ENCODE peak calls at places on chromosomes 4 and X, in nine cellular contexts. One of them, this sample, is unnamed. For H3K4me1, the result is how much of the 10 kb centered on the place peaks cover.

GRCh38 chrX:2697741-2698294 is 6.7 kb downstream of the CD99 start:
- DNase-seq in lower lobe of right lung: no peak
- DNase-seq in tibial artery: no peak
- DNase-seq in A673: no peak
- DNase-seq in ascending aorta: no peak
- DNase-seq in transverse colon: no peak
- DNase-seq in astrocyte: peak
- DNase-seq in ovary: no peak
- DNase-seq in fibroblast of lung: peak
- DNase-seq in this sample: no peak

GRCh38 chr4:106987314-106987713 is 48.8 kb downstream of the DKK2 start:
- DNase-seq in lower lobe of right lung: no peak
- DNase-seq in transverse colon: no peak
- DNase-seq in tibial artery: no peak
- DNase-seq in ovary: no peak
- DNase-seq in A673: peak
- DNase-seq in ascending aorta: no peak
- DNase-seq in astrocyte: no peak
- DNase-seq in fibroblast of lung: no peak
- DNase-seq in this sample: no peak

GRCh38 chr4:118814901-118815300 is 21.0 kb downstream of the SEC24D start:
- DNase-seq in A673: no peak
- DNase-seq in transverse colon: no peak
- DNase-seq in lower lobe of right lung: no peak
- DNase-seq in astrocyte: no peak
- DNase-seq in tibial artery: no peak
- DNase-seq in fibroblast of lung: no peak
- DNase-seq in ovary: no peak
- DNase-seq in ascending aorta: no peak
- DNase-seq in this sample: no peak

GRCh38 chr4:99074816-99075215 is 13.8 kb downstream of the ADH5 start:
- DNase-seq in tibial artery: no peak
- DNase-seq in A673: no peak
- DNase-seq in astrocyte: no peak
- DNase-seq in lower lobe of right lung: peak
- DNase-seq in fibroblast of lung: no peak
- DNase-seq in transverse colon: no peak
- DNase-seq in ascending aorta: no peak
- DNase-seq in ovary: no peak
- DNase-seq in this sample: no peak

GRCh38 chrX:130704053-130705038 is 198.7 kb downstream of the ENOX2 start:
- DNase-seq in A673: no peak
- DNase-seq in ascending aorta: no peak
- DNase-seq in astrocyte: peak
- DNase-seq in transverse colon: no peak
- DNase-seq in ovary: no peak
- DNase-seq in tibial artery: no peak
- DNase-seq in lower lobe of right lung: no peak
- DNase-seq in fibroblast of lung: peak
- DNase-seq in this sample: no peak

GRCh38 chrX:63258144-63258543 is 93.0 kb downstream of the SPIN4 start:
- DNase-seq in ascending aorta: no peak
- DNase-seq in transverse colon: no peak
- DNase-seq in tibial artery: no peak
- DNase-seq in ovary: no peak
- DNase-seq in fibroblast of lung: peak
- DNase-seq in lower lobe of right lung: no peak
- DNase-seq in astrocyte: peak
- DNase-seq in A673: no peak
- DNase-seq in this sample: no peak

GRCh38 chrX:112678831-112679230 is 907 bp downstream of the LHFPL1 start:
- DNase-seq in transverse colon: no peak
- DNase-seq in astrocyte: no peak
- DNase-seq in tibial artery: no peak
- DNase-seq in A673: no peak
- DNase-seq in lower lobe of right lung: no peak
- DNase-seq in ovary: no peak
- DNase-seq in fibroblast of lung: no peak
- DNase-seq in ascending aorta: no peak
- DNase-seq in this sample: no peak

GRCh38 chrX:154020500-154021115 is 906 bp upstream of the IRAK1 start:
- DNase-seq in A673: no peak
- DNase-seq in ovary: no peak
- DNase-seq in astrocyte: no peak
- DNase-seq in lower lobe of right lung: no peak
- DNase-seq in transverse colon: no peak
- DNase-seq in ascending aorta: no peak
- DNase-seq in fibroblast of lung: no peak
- DNase-seq in tibial artery: no peak
- DNase-seq in this sample: no peak

GRCh38 chrX:47936224-47936939 is 67.4 kb downstream of the ZNF182 start:
- DNase-seq in lower lobe of right lung: no peak
- DNase-seq in tibial artery: no peak
- DNase-seq in transverse colon: no peak
- DNase-seq in ovary: no peak
- DNase-seq in astrocyte: no peak
- DNase-seq in ascending aorta: no peak
- DNase-seq in A673: no peak
- DNase-seq in fibroblast of lung: peak
- DNase-seq in this sample: no peak

GRCh38 chr4:13476915-13477314 is 7.2 kb downstream of the RAB28 start:
- DNase-seq in ascending aorta: no peak
- DNase-seq in lower lobe of right lung: no peak
- DNase-seq in fibroblast of lung: peak
- DNase-seq in astrocyte: peak
- DNase-seq in A673: no peak
- DNase-seq in tibial artery: no peak
- DNase-seq in ovary: no peak
- DNase-seq in transverse colon: no peak
- DNase-seq in this sample: no peak

GRCh38 chrX:38500886-38501285 is 60.5 kb upstream of the TSPAN7 start:
- DNase-seq in fibroblast of lung: no peak
- DNase-seq in lower lobe of right lung: no peak
- DNase-seq in A673: no peak
- DNase-seq in astrocyte: no peak
- DNase-seq in tibial artery: no peak
- DNase-seq in ascending aorta: no peak
- DNase-seq in ovary: no peak
- DNase-seq in transverse colon: no peak
- DNase-seq in this sample: no peak

GRCh38 chr4:8831221-8832129 is 40.2 kb downstream of the HMX1 start:
- DNase-seq in transverse colon: peak
- DNase-seq in astrocyte: no peak
- DNase-seq in tibial artery: peak
- DNase-seq in ovary: peak
- DNase-seq in A673: no peak
- DNase-seq in fibroblast of lung: no peak
- DNase-seq in ascending aorta: peak
- DNase-seq in lower lobe of right lung: peak
- DNase-seq in this sample: no peak

GRCh38 chr4:119221412-119221811 is 8.9 kb downstream of the USP53 start:
- DNase-seq in lower lobe of right lung: no peak
- DNase-seq in astrocyte: no peak
- DNase-seq in transverse colon: no peak
- DNase-seq in ovary: no peak
- DNase-seq in A673: no peak
- DNase-seq in ascending aorta: no peak
- DNase-seq in tibial artery: no peak
- DNase-seq in fibroblast of lung: no peak
- DNase-seq in this sample: no peak

GRCh38 chrX:27995611-27996010 is 14.4 kb upstream of the DCAF8L1 start:
- DNase-seq in A673: no peak
- DNase-seq in ascending aorta: no peak
- DNase-seq in ovary: no peak
- DNase-seq in lower lobe of right lung: no peak
- DNase-seq in fibroblast of lung: no peak
- DNase-seq in astrocyte: no peak
- DNase-seq in transverse colon: no peak
- DNase-seq in tibial artery: no peak
- DNase-seq in this sample: no peak

GRCh38 chrX:15310117-15310516 is 5.3 kb downstream of the ASB11 start:
- DNase-seq in lower lobe of right lung: no peak
- DNase-seq in ascending aorta: peak
- DNase-seq in ovary: peak
- DNase-seq in tibial artery: no peak
- DNase-seq in astrocyte: peak
- DNase-seq in A673: peak
- DNase-seq in transverse colon: no peak
- DNase-seq in fibroblast of lung: peak
- DNase-seq in this sample: no peak

GRCh38 chr4:72280252-72280651 is 248.5 kb downstream of the NPFFR2 start:
- DNase-seq in astrocyte: no peak
- DNase-seq in tibial artery: no peak
- DNase-seq in ascending aorta: no peak
- DNase-seq in fibroblast of lung: no peak
- DNase-seq in A673: no peak
- DNase-seq in transverse colon: no peak
- DNase-seq in ovary: no peak
- DNase-seq in lower lobe of right lung: no peak
- DNase-seq in this sample: no peak

GRCh38 chr4:56908206-56909082 is 744 bp downstream of the REST start:
- DNase-seq in ascending aorta: peak
- DNase-seq in tibial artery: peak
- DNase-seq in A673: peak
- DNase-seq in transverse colon: peak
- DNase-seq in astrocyte: peak
- DNase-seq in fibroblast of lung: peak
- DNase-seq in lower lobe of right lung: peak
- DNase-seq in ovary: peak
- DNase-seq in this sample: no peak
- H3K4me1 ChIP-seq in ascending aorta: under half
- H3K4me1 ChIP-seq in tibial artery: under half
- H3K4me1 ChIP-seq in A673: under half
- H3K4me1 ChIP-seq in transverse colon: under half
- H3K4me1 ChIP-seq in astrocyte: under half
- H3K4me1 ChIP-seq in fibroblast of lung: under half
- H3K4me1 ChIP-seq in lower lobe of right lung: under half
- H3K4me1 ChIP-seq in ovary: under half
- H3K4me1 ChIP-seq in this sample: under half

GRCh38 chr4:86358176-86358701 is 1.6 kb downstream of the MAPK10 start:
- DNase-seq in astrocyte: no peak
- DNase-seq in lower lobe of right lung: no peak
- DNase-seq in tibial artery: no peak
- DNase-seq in fibroblast of lung: peak
- DNase-seq in ascending aorta: no peak
- DNase-seq in A673: no peak
- DNase-seq in ovary: peak
- DNase-seq in transverse colon: no peak
- DNase-seq in this sample: no peak
- H3K27ac ChIP-seq in astrocyte: no peak
- H3K27ac ChIP-seq in lower lobe of right lung: no peak
- H3K27ac ChIP-seq in tibial artery: no peak
- H3K27ac ChIP-seq in fibroblast of lung: no peak
- H3K27ac ChIP-seq in ascending aorta: no peak
- H3K27ac ChIP-seq in A673: no peak
- H3K27ac ChIP-seq in ovary: no peak
- H3K27ac ChIP-seq in transverse colon: no peak
- H3K27ac ChIP-seq in this sample: no peak

DNA sequence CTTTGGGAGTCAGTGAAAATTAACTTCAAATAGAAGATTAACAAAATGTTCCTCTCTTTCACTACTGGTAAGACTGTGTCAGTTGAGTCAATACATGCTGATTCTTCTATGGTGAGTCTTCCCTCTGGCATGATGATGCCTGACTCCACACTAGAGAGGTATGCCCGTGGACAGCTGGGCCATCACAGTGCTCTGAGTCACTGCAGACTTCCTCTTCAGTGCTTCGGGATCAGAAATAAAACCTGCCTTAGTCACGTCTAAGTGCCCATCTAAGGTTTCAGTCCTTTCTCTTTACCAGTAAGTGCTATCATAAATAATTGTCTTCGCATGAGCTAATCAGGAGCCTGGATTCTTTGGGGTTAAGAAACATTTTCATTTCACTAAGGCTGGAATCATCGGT is 1.6 kb upstream of the ASB5 start:
- DNase-seq in ascending aorta: no peak
- DNase-seq in astrocyte: peak
- DNase-seq in transverse colon: no peak
- DNase-seq in ovary: no peak
- DNase-seq in tibial artery: no peak
- DNase-seq in A673: peak
- DNase-seq in lower lobe of right lung: no peak
- DNase-seq in fibroblast of lung: peak
- DNase-seq in this sample: no peak
- H3K4me3 ChIP-seq in ascending aorta: no peak
- H3K4me3 ChIP-seq in astrocyte: peak
- H3K4me3 ChIP-seq in transverse colon: no peak
- H3K4me3 ChIP-seq in ovary: no peak
- H3K4me3 ChIP-seq in tibial artery: no peak
- H3K4me3 ChIP-seq in A673: no peak
- H3K4me3 ChIP-seq in lower lobe of right lung: no peak
- H3K4me3 ChIP-seq in fibroblast of lung: peak
- H3K4me3 ChIP-seq in this sample: no peak

GRCh38 chr4:88859191-88859812 is 161.7 kb upstream of the NAP1L5 start:
- DNase-seq in ovary: no peak
- DNase-seq in lower lobe of right lung: no peak
- DNase-seq in ascending aorta: no peak
- DNase-seq in astrocyte: no peak
- DNase-seq in fibroblast of lung: no peak
- DNase-seq in transverse colon: no peak
- DNase-seq in A673: no peak
- DNase-seq in tibial artery: no peak
- DNase-seq in this sample: no peak

GRCh38 chr4:88857588-88857987 is 160.0 kb upstream of the NAP1L5 start:
- DNase-seq in tibial artery: no peak
- DNase-seq in ovary: no peak
- DNase-seq in transverse colon: no peak
- DNase-seq in A673: no peak
- DNase-seq in fibroblast of lung: peak
- DNase-seq in ascending aorta: no peak
- DNase-seq in astrocyte: peak
- DNase-seq in lower lobe of right lung: no peak
- DNase-seq in this sample: no peak

GRCh38 chr4:88854481-88854880 is 156.9 kb upstream of the NAP1L5 start:
- DNase-seq in fibroblast of lung: no peak
- DNase-seq in ascending aorta: no peak
- DNase-seq in lower lobe of right lung: no peak
- DNase-seq in astrocyte: no peak
- DNase-seq in transverse colon: no peak
- DNase-seq in tibial artery: no peak
- DNase-seq in A673: no peak
- DNase-seq in ovary: no peak
- DNase-seq in this sample: no peak

GRCh38 chr4:88860594-88860993 is 163.0 kb upstream of the NAP1L5 start:
- DNase-seq in transverse colon: no peak
- DNase-seq in tibial artery: no peak
- DNase-seq in fibroblast of lung: peak
- DNase-seq in ovary: no peak
- DNase-seq in ascending aorta: no peak
- DNase-seq in A673: no peak
- DNase-seq in astrocyte: peak
- DNase-seq in lower lobe of right lung: no peak
- DNase-seq in this sample: no peak

DNA sequence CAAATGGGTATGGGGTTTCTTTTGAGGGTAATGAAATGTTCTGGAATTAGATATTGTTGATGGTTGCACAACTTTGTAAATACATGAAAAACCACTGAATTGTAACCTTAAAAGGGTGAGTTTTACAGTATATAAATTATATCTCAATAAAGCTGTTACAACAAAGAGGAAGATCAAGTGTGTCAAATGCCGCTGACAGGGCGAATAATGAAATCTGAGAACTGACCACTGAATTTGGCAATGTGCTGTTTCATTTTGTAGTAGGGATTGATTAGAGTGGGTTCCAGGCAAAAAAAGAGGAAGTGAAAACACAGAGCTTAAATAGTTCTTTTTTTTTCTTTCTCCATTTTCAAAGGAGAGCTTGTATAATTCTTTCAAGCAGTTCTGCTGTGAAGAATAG is 161.1 kb upstream of the NAP1L5 start:
- DNase-seq in ovary: no peak
- DNase-seq in fibroblast of lung: no peak
- DNase-seq in astrocyte: no peak
- DNase-seq in lower lobe of right lung: no peak
- DNase-seq in transverse colon: no peak
- DNase-seq in ascending aorta: no peak
- DNase-seq in A673: no peak
- DNase-seq in tibial artery: no peak
- DNase-seq in this sample: no peak
- H3K4me1 ChIP-seq in ovary: under half
- H3K4me1 ChIP-seq in fibroblast of lung: under half
- H3K4me1 ChIP-seq in astrocyte: under half
- H3K4me1 ChIP-seq in lower lobe of right lung: under half
- H3K4me1 ChIP-seq in transverse colon: under half
- H3K4me1 ChIP-seq in ascending aorta: under half
- H3K4me1 ChIP-seq in A673: under half
- H3K4me1 ChIP-seq in tibial artery: under half
- H3K4me1 ChIP-seq in this sample: under half

This sample was measured in esophagus squamous epithelium.